ENCODE peak calls at places on chromosomes 2 and 18, in nine cellular contexts. I is neural progenitor cell; T is K562; L is dorsolateral prefrontal cortex; V is CD8-positive, alpha-beta T cell; N is left lung; D is heart right ventricle; B is psoas muscle; W is adrenal gland. Y is an unnamed sample.
A peak's percentile ranks its signal among the peaks of the same experiment; 100 is the strongest.

GRCh38 chr2:144362401-144362800 is 157.5 kb downstream of the ZEB2 start:
- DNase-seq in W (no peak), L (no peak), I (no peak), D (no peak), N (no peak), V (no peak), T (no peak), B (no peak), Y (no peak)

GRCh38 chr2:41414486-41415230 is 633.2 kb upstream of the PKDCC start:
- DNase-seq in V (no peak), L (no peak), W (peak; percentile 51), N (no peak), B (no peak), D (no peak), I (peak; percentile 83), T (no peak), Y (no peak)

GRCh38 chr2:202278944-202279343 is 13.4 kb downstream of the NOP58 start:
- DNase-seq in L (no peak), W (no peak), V (no peak), N (no peak), T (no peak), D (no peak), I (peak; percentile 32), B (no peak), Y (no peak)

GRCh38 chr2:239109041-239109915 is 261.4 kb downstream of the TWIST2 start:
- DNase-seq in D (no peak), W (peak; percentile 87), V (no peak), L (no peak), T (no peak), I (no peak), B (no peak), N (no peak), Y (no peak)

GRCh38 chr18:22167471-22168151 is 1.8 kb upstream of the GATA6 start:
- DNase-seq in N (no peak), B (no peak), I (peak; percentile 65), L (no peak), T (no peak), W (peak; percentile 68), D (peak; percentile 47), V (no peak), Y (no peak)

GRCh38 chr2:147782521-147782920 is 62.3 kb upstream of the ACVR2A start:
- DNase-seq in I (no peak), W (no peak), L (no peak), N (no peak), D (no peak), V (no peak), T (no peak), B (no peak), Y (no peak)

GRCh38 chr18:46334200-46334553 is 230.0 kb downstream of the HAUS1 start:
- DNase-seq in I (no peak), N (peak; percentile 51), V (no peak), B (no peak), L (no peak), W (no peak), D (no peak), T (no peak), Y (no peak)

GRCh38 chr18:31042391-31043181 is at the start of gene DSC3:
- DNase-seq in B (peak; percentile 13), T (no peak), V (no peak), I (peak; percentile 73), L (no peak), D (no peak), W (no peak), N (peak; percentile 82), Y (no peak)

GRCh38 chr2:172098650-172099471 is 3.8 kb downstream of the DLX2 start:
- DNase-seq in L (no peak), T (peak; percentile 95), N (peak; percentile 91), B (peak; percentile 58), W (peak; percentile 70), V (no peak), D (no peak), I (peak; percentile 79), Y (peak; percentile 38)

GRCh38 chr18:63844254-63844653 is 43.3 kb upstream of the SERPINB2 start:
- DNase-seq in B (no peak), V (no peak), I (peak; percentile 44), L (no peak), N (no peak), T (no peak), W (no peak), D (no peak), Y (no peak)

GRCh38 chr2:173716458-173717052 is 248.6 kb downstream of the SP3 start:
- DNase-seq in T (no peak), D (no peak), W (no peak), L (no peak), B (no peak), I (no peak), V (no peak), N (no peak), Y (no peak)

GRCh38 chr18:23918395-23919032 is 96.0 kb upstream of the TTC39C start:
- DNase-seq in N (no peak), T (peak; percentile 53), V (peak; percentile 86), W (peak; percentile 89), L (peak; percentile 60), I (peak; percentile 90), B (peak; percentile 69), D (peak; percentile 69), Y (peak; percentile 81)

GRCh38 chr2:25879133-25879730 is 945 bp upstream of the ASXL2 start:
- DNase-seq in D (no peak), I (no peak), B (no peak), N (no peak), V (no peak), L (no peak), W (no peak), T (no peak), Y (no peak)

GRCh38 chr18:79926715-79927596 is 24.5 kb downstream of the SLC66A2 start:
- DNase-seq in W (peak; percentile 39), N (no peak), B (no peak), V (no peak), T (no peak), D (no peak), I (peak; percentile 79), L (peak; percentile 15), Y (peak; percentile 31)

GRCh38 chr2:159604159-159604558 is 12.2 kb downstream of the BAZ2B start:
- DNase-seq in W (no peak), D (no peak), I (no peak), V (no peak), N (no peak), B (no peak), T (no peak), L (no peak), Y (no peak)

DNA sequence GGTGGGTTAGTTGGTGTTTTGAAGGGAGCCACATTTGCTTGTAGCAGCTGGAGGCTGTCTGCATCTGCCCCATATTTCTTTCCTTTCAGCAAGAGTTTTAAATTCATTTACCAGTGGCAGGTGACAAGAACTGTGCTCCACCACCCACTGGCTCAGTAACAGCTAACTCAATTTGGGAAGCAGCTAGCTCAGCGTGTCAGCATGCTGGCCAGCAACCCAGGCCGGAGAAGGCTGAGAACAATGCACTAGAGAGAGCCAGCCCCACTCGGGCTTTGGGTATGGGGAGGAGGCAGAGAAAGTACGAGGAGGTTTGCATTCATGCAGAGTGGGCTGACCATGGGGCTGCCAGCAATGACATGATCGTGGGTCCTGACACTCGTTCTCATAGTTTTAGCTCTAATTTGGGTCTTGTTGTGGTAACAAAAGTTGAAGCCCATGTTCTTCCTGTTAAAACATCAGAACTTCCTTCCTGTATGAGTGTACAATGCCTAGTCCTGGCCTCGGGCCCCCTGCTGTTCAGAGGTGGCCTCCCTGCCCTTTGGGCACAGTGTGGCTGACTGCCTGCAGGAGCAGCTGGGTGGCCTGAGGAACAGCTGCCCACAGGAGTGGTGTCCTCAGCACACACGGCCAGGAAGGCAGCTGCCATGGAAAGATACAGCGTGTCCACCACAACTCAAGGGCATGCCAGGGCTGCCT is 23.0 kb downstream of the CDC42EP3 start:
- DNase-seq in B (peak; percentile 81), T (no peak), V (peak; percentile 44), L (no peak), N (peak; percentile 91), W (peak; percentile 82), I (no peak), D (peak; percentile 49), Y (peak; percentile 26)
- TF ChIP-seq CTCF in B (peak; percentile 44), T (no peak), V (peak; percentile 24), L (no peak), N (peak; percentile 66), W (peak; percentile 38), I (no peak), D (peak; percentile 24), Y (peak; percentile 19)

GRCh38 chr2:62050456-62051045 is 145.1 kb downstream of the COMMD1 start:
- DNase-seq in D (no peak), I (no peak), B (no peak), T (no peak), W (no peak), N (no peak), V (no peak), L (no peak), Y (no peak)

GRCh38 chr2:62054029-62054791 is 141.7 kb upstream of the B3GNT2 start:
- DNase-seq in W (no peak), I (no peak), T (no peak), N (no peak), B (no peak), V (no peak), L (no peak), D (no peak), Y (no peak)

GRCh38 chr2:62055724-62056336 is 140.1 kb upstream of the B3GNT2 start:
- DNase-seq in V (no peak), N (no peak), W (no peak), I (no peak), L (no peak), T (no peak), B (no peak), D (no peak), Y (no peak)

GRCh38 chr2:62056341-62056740 is 139.6 kb upstream of the B3GNT2 start:
- DNase-seq in N (no peak), L (no peak), B (no peak), I (no peak), W (no peak), T (no peak), V (no peak), D (no peak), Y (no peak)

DNA sequence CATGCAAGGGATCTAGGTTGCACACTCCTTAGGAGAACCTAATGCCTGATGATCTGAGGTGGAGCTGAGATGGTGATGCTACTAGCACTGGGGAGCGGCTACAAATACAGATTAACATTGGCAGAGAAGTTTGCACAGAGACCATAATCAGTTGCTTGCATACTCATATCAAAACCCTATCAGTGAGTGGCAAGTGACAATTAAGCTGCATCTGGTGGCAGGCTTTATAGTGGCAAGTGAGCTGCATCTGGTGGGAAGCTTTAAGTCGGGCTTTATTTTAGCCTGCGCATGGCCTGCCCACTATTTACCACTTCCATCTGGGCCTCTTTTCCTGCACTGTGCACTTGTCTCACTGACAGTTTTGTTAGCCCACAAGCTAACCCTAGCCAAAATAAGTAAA is 141.0 kb upstream of the B3GNT2 start:
- DNase-seq in L (no peak), D (no peak), V (no peak), N (no peak), B (no peak), T (no peak), W (no peak), I (no peak), Y (no peak)
- H3K27ac ChIP-seq in L (no peak overlapping the region), D (no peak overlapping the region), V (no peak overlapping the region), N (no peak overlapping the region), B (no peak overlapping the region), T (no peak overlapping the region), W (no peak overlapping the region), I (no peak overlapping the region), Y (no peak overlapping the region)

GRCh38 chr2:218885981-218886447 is 5.4 kb downstream of the WNT10A start:
- DNase-seq in B (no peak), V (no peak), N (no peak), W (no peak), T (no peak), D (no peak), L (no peak), I (no peak), Y (no peak)
- H3K27me3 ChIP-seq in B (peaks cover 11% of the 10 kb centered on the region), V (no peaks in the 10 kb centered on the region), N (peaks cover 20% of the 10 kb centered on the region), W (peaks cover 14% of the 10 kb centered on the region), T (peaks cover 60% of the 10 kb centered on the region), D (peaks cover 59% of the 10 kb centered on the region), L (peaks cover 14% of the 10 kb centered on the region), I (peaks cover 100% of the 10 kb centered on the region), Y (no peaks in the 10 kb centered on the region)

GRCh38 chr2:143284087-143284675 is 155.0 kb downstream of the ARHGAP15 start:
- DNase-seq in T (peak; percentile 9), I (peak; percentile 75), D (no peak), L (no peak), N (no peak), B (no peak), W (no peak), V (no peak), Y (peak; percentile 3)
- TF ChIP-seq CTCF in T (peak; percentile 73), I (peak; percentile 94), D (no peak), L (peak; percentile 44), N (peak; percentile 66), B (peak; percentile 22), W (peak; percentile 38), V (peak; percentile 77), Y (peak; percentile 81)